ENCODE peak calls at places on chromosomes 7 and 10, in seven cellular contexts. P is HepG2, Q is HCT116, S is SK-N-SH, R is K562, M is H1, U is GM12878. T is an unnamed sample.

GRCh38 chr10:131909929-131910328 is 9.1 kb downstream of the PPP2R2D start:
- DNase-seq in P (no peak), Q (no peak), S (no peak), R (no peak), M (no peak), U (no peak), T (no peak)

GRCh38 chr7:85750454-85750949 is 563.6 kb upstream of the SEMA3D start:
- DNase-seq in P (peak; percentile 36), Q (peak; percentile 32), S (peak; percentile 49), R (no peak), M (no peak), U (no peak), T (peak; percentile 78)

GRCh38 chr7:129115676-129116075 is 28.8 kb upstream of the TSPAN33 start:
- DNase-seq in P (no peak), Q (no peak), S (no peak), R (no peak), M (no peak), U (no peak), T (no peak)

GRCh38 chr7:126483972-126484371 is 768.8 kb downstream of the GRM8 start:
- DNase-seq in P (no peak), Q (no peak), S (peak; percentile 58), R (no peak), M (no peak), U (no peak), T (no peak)

GRCh38 chr7:38054199-38054598 is 123.8 kb upstream of the STARD3NL start:
- DNase-seq in P (no peak), Q (no peak), S (no peak), R (no peak), M (no peak), U (no peak), T (no peak)

GRCh38 chr7:100626530-100627237 is 14.3 kb downstream of the MOSPD3 start:
- DNase-seq in P (no peak), Q (peak; percentile 63), S (peak; percentile 100), R (peak; percentile 99), M (peak; percentile 79), U (peak; percentile 32), T (peak; percentile 88)

GRCh38 chr7:2213551-2214215 is 19.1 kb downstream of the MAD1L1 start:
- DNase-seq in P (no peak), Q (no peak), S (no peak), R (no peak), M (no peak), U (no peak), T (no peak)

GRCh38 chr10:119120413-119120867 is 16.5 kb downstream of the DENND10 start:
- DNase-seq in P (peak; percentile 96), Q (no peak), S (no peak), R (no peak), M (no peak), U (peak; percentile 88), T (no peak)

GRCh38 chr10:86362129-86362527 is 4.5 kb downstream of the GRID1 start:
- DNase-seq in P (no peak), Q (no peak), S (no peak), R (no peak), M (no peak), U (no peak), T (no peak)

GRCh38 chr7:102404005-102404861 is 8.1 kb downstream of the PRKRIP1 start:
- DNase-seq in P (peak; percentile 64), Q (peak; percentile 35), S (peak; percentile 82), R (peak; percentile 73), M (peak; percentile 55), U (no peak), T (peak; percentile 65)
- TF ChIP-seq JUND in P (no peak), Q (no peak), S (no peak), R (peak; percentile 37), M (no peak), U (no peak), T (no peak)

GRCh38 chr10:88095291-88095721 is 231.9 kb downstream of the PTEN start:
- DNase-seq in P (no peak), Q (no peak), S (no peak), R (no peak), M (no peak), U (no peak), T (no peak)
- TF ChIP-seq JUND in P (no peak), Q (no peak), S (no peak), R (no peak), M (no peak), U (no peak), T (no peak)

GRCh38 chr10:49442863-49443262 is 47.0 kb upstream of the DRGX start:
- DNase-seq in P (no peak), Q (no peak), S (no peak), R (no peak), M (no peak), U (no peak), T (no peak)
- TF ChIP-seq JUND in P (no peak), Q (no peak), S (no peak), R (no peak), M (no peak), U (no peak), T (no peak)

GRCh38 chr10:62467509-62467908 is 93.3 kb downstream of the ZNF365 start:
- DNase-seq in P (no peak), Q (no peak), S (no peak), R (no peak), M (no peak), U (no peak), T (no peak)
- TF ChIP-seq JUND in P (no peak), Q (no peak), S (peak; percentile 65), R (no peak), M (no peak), U (no peak), T (no peak)

GRCh38 chr7:34839645-34840044 is 181.6 kb downstream of the NPSR1 start:
- DNase-seq in P (no peak), Q (no peak), S (no peak), R (no peak), M (no peak), U (no peak), T (peak; percentile 46)

GRCh38 chr7:34838329-34838728 is 180.3 kb downstream of the NPSR1 start:
- DNase-seq in P (no peak), Q (no peak), S (no peak), R (no peak), M (no peak), U (no peak), T (no peak)

GRCh38 chr7:34842782-34843181 is 184.8 kb downstream of the NPSR1 start:
- DNase-seq in P (no peak), Q (no peak), S (no peak), R (no peak), M (no peak), U (no peak), T (no peak)

GRCh38 chr7:34840176-34840785 is 182.3 kb downstream of the NPSR1 start:
- DNase-seq in P (no peak), Q (no peak), S (no peak), R (no peak), M (no peak), U (no peak), T (peak; percentile 68)

DNA sequence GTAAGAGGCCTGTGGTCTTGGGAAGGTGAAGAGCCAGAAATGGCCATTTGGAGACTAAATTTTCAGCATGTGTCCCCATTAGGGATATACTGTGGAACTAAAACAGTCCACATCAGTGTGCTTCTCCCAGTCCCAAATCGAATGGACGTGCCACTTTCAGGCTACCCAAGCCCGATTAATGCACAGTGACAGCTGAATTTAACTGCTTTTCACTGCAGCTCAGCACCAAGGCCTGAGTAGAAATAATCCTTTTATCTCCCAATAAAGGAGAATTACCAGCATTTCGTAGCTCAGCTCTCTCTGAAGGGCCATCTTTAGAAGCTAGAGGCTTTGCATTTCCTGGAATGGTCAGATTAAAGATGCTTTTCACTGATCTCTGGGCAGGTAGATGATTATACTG is 183.3 kb downstream of the NPSR1 start:
- DNase-seq in P (no peak), Q (no peak), S (no peak), R (no peak), M (no peak), U (no peak), T (no peak)
- TF ChIP-seq JUND in P (no peak), Q (no peak), S (no peak), R (no peak), M (no peak), U (no peak), T (no peak)

GRCh38 chr10:120948889-120949382 is 97.8 kb downstream of the WDR11 start:
- DNase-seq in P (peak; percentile 21), Q (peak; percentile 48), S (peak; percentile 86), R (peak; percentile 78), M (peak; percentile 88), U (no peak), T (peak; percentile 65)
- TF ChIP-seq JUND in P (no peak), Q (no peak), S (no peak), R (no peak), M (no peak), U (no peak), T (no peak)

DNA sequence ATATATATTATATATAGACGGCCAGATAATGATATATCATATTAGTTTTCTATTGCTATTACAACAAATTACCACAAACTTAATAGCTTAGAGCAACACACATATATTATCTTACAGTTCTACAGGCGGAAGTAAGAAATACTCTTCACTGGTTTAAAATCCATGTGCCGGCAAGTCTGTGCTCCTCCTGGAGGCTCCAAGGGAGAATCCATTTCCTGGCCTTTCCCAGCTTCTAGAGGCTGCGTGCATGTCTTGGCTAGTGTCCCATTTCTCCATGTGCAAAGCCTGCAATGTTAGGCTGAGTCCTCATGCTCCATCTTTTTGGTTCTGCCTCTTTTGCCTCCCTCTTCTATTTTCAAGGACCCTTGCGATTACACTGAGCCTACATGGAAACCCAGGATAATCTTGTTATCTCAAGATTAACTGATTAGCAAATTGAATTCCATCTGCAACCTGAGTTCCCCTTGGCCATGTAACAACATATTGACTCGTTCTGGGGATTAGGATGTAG is 23.9 kb upstream of the PNLIPRP3 start:
- DNase-seq in P (no peak), Q (no peak), S (no peak), R (no peak), M (no peak), U (no peak), T (no peak)
- TF ChIP-seq JUND in P (no peak), Q (no peak), S (no peak), R (no peak), M (no peak), U (no peak), T (no peak)

GRCh38 chr7:134632937-134633540 is 13.6 kb upstream of the BPGM start:
- DNase-seq in P (peak; percentile 44), Q (peak; percentile 51), S (peak; percentile 34), R (peak; percentile 54), M (no peak), U (no peak), T (peak; percentile 67)
- TF ChIP-seq JUND in P (no peak), Q (no peak), S (no peak), R (no peak), M (no peak), U (no peak), T (no peak)

T was measured in T47D.